ENCODE peak calls at places on chromosome 21, in five cellular contexts. I, R, J, O and A are unnamed samples. For H3K4me1, the result is how much of the 10 kb centered on the place peaks cover.

GRCh38 chr21:25733859-25734653 is 648 bp downstream of the ATP5PF start:
- DNase-seq in I (no peak), R (no peak), J (peak), O (peak), A (peak)

GRCh38 chr21:32624726-32625125 is 12.5 kb upstream of the CFAP298 start:
- DNase-seq in I (no peak), R (no peak), J (peak), O (no peak), A (no peak)

GRCh38 chr21:35512321-35512720 is 463.2 kb upstream of the RUNX1 start:
- DNase-seq in I (no peak), R (no peak), J (peak), O (no peak), A (no peak)

GRCh38 chr21:45126983-45127382 is 52.6 kb downstream of the ADARB1 start:
- DNase-seq in I (no peak), R (no peak), J (no peak), O (no peak), A (no peak)

GRCh38 chr21:36183144-36183795 is 26.6 kb downstream of the DOP1B start:
- DNase-seq in I (no peak), R (no peak), J (no peak), O (no peak), A (no peak)

GRCh38 chr21:21373969-21374368 is 375.8 kb downstream of the NCAM2 start:
- DNase-seq in I (no peak), R (no peak), J (no peak), O (no peak), A (no peak)

GRCh38 chr21:32412998-32413504 is 545 bp downstream of the EVA1C start:
- DNase-seq in I (peak), R (peak), J (no peak), O (peak), A (peak)

GRCh38 chr21:40602105-40602504 is 244.9 kb downstream of the DSCAM start:
- DNase-seq in I (no peak), R (no peak), J (no peak), O (no peak), A (no peak)

GRCh38 chr21:20882462-20883415 is 115.5 kb upstream of the NCAM2 start:
- DNase-seq in I (peak), R (peak), J (peak), O (no peak), A (no peak)

GRCh38 chr21:37226356-37226920 is 40.7 kb downstream of the VPS26C start:
- DNase-seq in I (no peak), R (peak), J (no peak), O (no peak), A (no peak)

GRCh38 chr21:21612446-21612845 is 614.2 kb downstream of the NCAM2 start:
- DNase-seq in I (no peak), R (no peak), J (peak), O (no peak), A (no peak)

GRCh38 chr21:33069994-33070811 is at the start of gene OLIG1:
- DNase-seq in I (peak), R (no peak), J (peak), O (peak), A (no peak)

GRCh38 chr21:37164742-37165141 is 91.7 kb downstream of the TTC3 start:
- DNase-seq in I (no peak), R (no peak), J (no peak), O (no peak), A (no peak)

GRCh38 chr21:30831194-30831765 is 1.7 kb upstream of the KRTAP7-1 start:
- DNase-seq in I (peak), R (no peak), J (no peak), O (no peak), A (no peak)

GRCh38 chr21:23016617-23017016 is 2018.4 kb downstream of the NCAM2 start:
- DNase-seq in I (no peak), R (peak), J (no peak), O (no peak), A (no peak)

GRCh38 chr21:31798842-31799691 is 67.1 kb upstream of the SCAF4 start:
- DNase-seq in I (no peak), R (peak), J (peak), O (no peak), A (no peak)

GRCh38 chr21:27221084-27221483 is 254.2 kb upstream of the ADAMTS5 start:
- DNase-seq in I (no peak), R (no peak), J (no peak), O (no peak), A (no peak)

GRCh38 chr21:35559128-35559831 is 501.0 kb downstream of the SETD4 start:
- DNase-seq in I (no peak), R (peak), J (peak), O (no peak), A (no peak)

GRCh38 chr21:44681152-44681551 is 811 bp downstream of the KRTAP12-1 start:
- DNase-seq in I (no peak), R (no peak), J (no peak), O (no peak), A (no peak)

GRCh38 chr21:31490471-31490870 is 146.4 kb upstream of the TIAM1 start:
- DNase-seq in I (no peak), R (no peak), J (no peak), O (no peak), A (no peak)

GRCh38 chr21:45329261-45330074 is 41.8 kb upstream of the POFUT2 start:
- DNase-seq in I (peak), R (no peak), J (no peak), O (peak), A (no peak)

GRCh38 chr21:45506241-45506817 is 35.9 kb downstream of the SLC19A1 start:
- DNase-seq in I (no peak), R (no peak), J (no peak), O (peak), A (no peak)

GRCh38 chr21:36126166-36126565 is 8.7 kb upstream of the CBR3 start:
- DNase-seq in I (no peak), R (no peak), J (peak), O (no peak), A (no peak)

GRCh38 chr21:26170471-26171309 is at the start of gene APP:
- DNase-seq in I (peak), R (peak), J (peak), O (peak), A (peak)

GRCh38 chr21:40678681-40679284 is 168.2 kb downstream of the DSCAM start:
- DNase-seq in I (no peak), R (no peak), J (no peak), O (no peak), A (no peak)

GRCh38 chr21:16942703-16943102 is 570.1 kb upstream of the CXADR start:
- DNase-seq in I (no peak), R (no peak), J (peak), O (no peak), A (no peak)

GRCh38 chr21:15837603-15838002 is 107.8 kb downstream of the USP25 start:
- DNase-seq in I (no peak), R (no peak), J (peak), O (no peak), A (peak)

DNA sequence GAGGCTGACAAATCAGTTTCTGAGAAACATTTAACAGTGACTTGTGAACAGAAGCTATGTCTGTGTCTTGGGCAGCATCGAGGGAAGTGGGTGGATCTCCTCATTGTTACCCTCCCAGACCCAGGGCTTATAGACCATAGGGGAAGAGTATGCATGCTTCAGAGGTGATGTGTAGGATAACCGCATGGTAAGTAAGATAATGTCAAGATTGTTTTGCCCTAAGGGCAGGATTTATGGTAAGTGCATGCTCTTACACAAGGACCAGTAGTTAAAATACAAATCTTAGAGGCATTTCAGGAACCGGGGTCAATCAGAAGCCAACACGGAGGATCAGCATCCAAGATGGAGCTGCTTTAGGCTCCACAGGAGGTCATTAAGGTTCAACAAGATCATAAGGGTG is 7.7 kb upstream of the PRMT2 start:
- DNase-seq in I (no peak), R (no peak), J (no peak), O (no peak), A (no peak)
- TF ChIP-seq POLR2A in I (no peak), R (no peak), J (no peak), O (no peak), A (no peak)

GRCh38 chr21:34128124-34128523 is 54.7 kb downstream of the MRPS6 start:
- DNase-seq in I (no peak), R (peak), J (no peak), O (no peak), A (peak)

GRCh38 chr21:34128674-34129038 is 55.3 kb downstream of the MRPS6 start:
- DNase-seq in I (no peak), R (no peak), J (no peak), O (no peak), A (peak)

GRCh38 chr21:34130598-34130985 is 57.2 kb downstream of the MRPS6 start:
- DNase-seq in I (no peak), R (no peak), J (no peak), O (no peak), A (no peak)

GRCh38 chr21:34129971-34130597 is 56.7 kb downstream of the MRPS6 start:
- DNase-seq in I (no peak), R (no peak), J (peak), O (no peak), A (no peak)

GRCh38 chr21:34129039-34129891 is 55.9 kb downstream of the MRPS6 start:
- DNase-seq in I (peak), R (peak), J (peak), O (peak), A (peak)
- H3K4me1 ChIP-seq in I (under half), R (half or more), J (under half), O (half or more), A (half or more)

GRCh38 chr21:19607983-19608668 is 1204.5 kb upstream of the TMPRSS15 start:
- DNase-seq in I (peak), R (no peak), J (no peak), O (no peak), A (no peak)
- TF ChIP-seq CTCF in I (no peak), R (no peak), J (no peak), O (no peak), A (no peak)

GRCh38 chr21:38960251-38960650 is 154.5 kb downstream of the ETS2 start:
- DNase-seq in I (no peak), R (no peak), J (no peak), O (no peak), A (no peak)

GRCh38 chr21:38956791-38957571 is 151.3 kb downstream of the ETS2 start:
- DNase-seq in I (peak), R (peak), J (peak), O (peak), A (no peak)

GRCh38 chr21:38957575-38958340 is 152.0 kb downstream of the ETS2 start:
- DNase-seq in I (no peak), R (no peak), J (no peak), O (peak), A (no peak)

GRCh38 chr21:38959686-38960049 is 153.9 kb downstream of the ETS2 start:
- DNase-seq in I (no peak), R (no peak), J (no peak), O (no peak), A (no peak)

DNA sequence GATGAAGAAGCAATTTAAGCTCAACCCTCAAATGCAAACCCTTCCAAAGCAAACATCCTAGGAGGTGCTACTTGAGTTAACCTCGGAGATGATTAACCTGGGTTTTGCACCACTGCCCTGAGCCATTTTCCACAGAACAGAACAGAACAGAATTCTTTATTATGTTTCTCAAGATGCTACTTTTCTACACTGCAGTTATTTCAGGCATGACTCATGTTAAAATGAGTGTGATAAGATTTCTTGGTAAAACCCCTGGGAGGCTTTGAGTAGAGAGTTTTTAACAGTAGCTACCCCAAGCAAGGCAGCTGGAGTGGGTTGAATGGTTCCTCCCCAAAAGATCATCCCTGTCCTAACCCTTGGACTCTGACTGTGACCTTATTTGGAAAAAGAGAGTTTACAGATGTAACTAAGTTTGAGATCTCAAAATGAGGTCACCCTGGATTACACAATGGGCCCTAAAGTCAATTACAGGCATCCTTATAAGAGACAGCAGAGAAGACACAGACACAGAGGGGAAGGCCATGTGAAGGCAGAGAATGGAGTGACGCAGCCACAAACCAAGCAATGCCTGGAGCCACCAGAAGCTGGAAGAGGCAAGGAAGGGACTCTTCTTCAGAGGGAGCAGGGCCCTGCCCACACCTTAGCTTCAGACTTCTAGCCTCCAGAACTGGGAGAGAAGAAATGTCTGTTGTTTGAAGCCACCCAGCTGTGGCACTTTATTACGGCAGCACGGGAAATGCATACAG is 153.4 kb downstream of the ETS2 start:
- DNase-seq in I (peak), R (peak), J (peak), O (peak), A (peak)
- TF ChIP-seq POLR2A in I (no peak), R (no peak), J (no peak), O (no peak), A (no peak)

GRCh38 chr21:43602277-43603229 is 56.7 kb downstream of the HSF2BP start:
- DNase-seq in I (no peak), R (no peak), J (no peak), O (no peak), A (no peak)
- H3K4me1 ChIP-seq in I (under half), R (under half), J (under half), O (under half), A (under half)

GRCh38 chr21:42194863-42195262 is 24.1 kb upstream of the ABCG1 start:
- DNase-seq in I (no peak), R (peak), J (no peak), O (no peak), A (no peak)
- TF ChIP-seq CTCF in I (no peak), R (no peak), J (no peak), O (no peak), A (no peak)

GRCh38 chr21:28737671-28738279 is 254.9 kb downstream of the LTN1 start:
- DNase-seq in I (no peak), R (no peak), J (peak), O (no peak), A (no peak)

GRCh38 chr21:28731700-28732321 is 260.9 kb downstream of the LTN1 start:
- DNase-seq in I (no peak), R (no peak), J (no peak), O (peak), A (no peak)

GRCh38 chr21:28738305-28738704 is 254.4 kb downstream of the LTN1 start:
- DNase-seq in I (no peak), R (no peak), J (no peak), O (no peak), A (no peak)

GRCh38 chr21:28738882-28739281 is 253.8 kb downstream of the LTN1 start:
- DNase-seq in I (no peak), R (no peak), J (no peak), O (no peak), A (no peak)

GRCh38 chr21:28734522-28735175 is 258.0 kb downstream of the LTN1 start:
- DNase-seq in I (no peak), R (no peak), J (peak), O (no peak), A (no peak)
- TF ChIP-seq POLR2A in I (no peak), R (no peak), J (no peak), O (no peak), A (no peak)

GRCh38 chr21:18253809-18254208 is 9.2 kb downstream of the CHODL start:
- DNase-seq in I (no peak), R (no peak), J (no peak), O (no peak), A (no peak)
- H3K4me1 ChIP-seq in I (under half), R (under half), J (under half), O (under half), A (under half)